ENCODE peak calls at places on chromosomes 4 and X, in eight cellular contexts. One of them, this sample, is unnamed.

GRCh38 chrX:103878466-103879151 is 46.6 kb upstream of the RAB9B start:
- DNase-seq in activated T-cell treated with anti-CD3 and anti-CD28 coated beads for 1 hour: no peak
- DNase-seq in epithelial cell of esophagus: peak; percentile 66
- DNase-seq in RPMI7951: peak; percentile 61
- DNase-seq in smooth muscle cell of the brain vasculature: no peak
- DNase-seq in activated CD4-positive, alpha-beta T cell treated with anti-CD3 and anti-CD28 coated beads, Interleukin-2, amount 10 ng/mL, durations not matched to agents 7 days and 5 days: no peak
- DNase-seq in T-helper 1 cell: no peak
- DNase-seq in head of caudate nucleus: no peak
- DNase-seq in this sample: peak; percentile 62

GRCh38 chr4:44237643-44238042 is 211.0 kb downstream of the KCTD8 start:
- DNase-seq in activated T-cell treated with anti-CD3 and anti-CD28 coated beads for 1 hour: no peak
- DNase-seq in epithelial cell of esophagus: peak; percentile 41
- DNase-seq in RPMI7951: no peak
- DNase-seq in smooth muscle cell of the brain vasculature: no peak
- DNase-seq in activated CD4-positive, alpha-beta T cell treated with anti-CD3 and anti-CD28 coated beads, Interleukin-2, amount 10 ng/mL, durations not matched to agents 7 days and 5 days: no peak
- DNase-seq in T-helper 1 cell: no peak
- DNase-seq in head of caudate nucleus: no peak
- DNase-seq in this sample: no peak

GRCh38 chr4:164807611-164808010 is 53.7 kb downstream of the SMIM31 start:
- DNase-seq in activated T-cell treated with anti-CD3 and anti-CD28 coated beads for 1 hour: no peak
- DNase-seq in epithelial cell of esophagus: peak; percentile 9
- DNase-seq in RPMI7951: peak; percentile 23
- DNase-seq in smooth muscle cell of the brain vasculature: no peak
- DNase-seq in activated CD4-positive, alpha-beta T cell treated with anti-CD3 and anti-CD28 coated beads, Interleukin-2, amount 10 ng/mL, durations not matched to agents 7 days and 5 days: no peak
- DNase-seq in T-helper 1 cell: no peak
- DNase-seq in head of caudate nucleus: no peak
- DNase-seq in this sample: peak; percentile 34

GRCh38 chr4:82401600-82401999 is 27.8 kb upstream of the HNRNPD start:
- DNase-seq in activated T-cell treated with anti-CD3 and anti-CD28 coated beads for 1 hour: no peak
- DNase-seq in epithelial cell of esophagus: peak; percentile 62
- DNase-seq in RPMI7951: no peak
- DNase-seq in smooth muscle cell of the brain vasculature: no peak
- DNase-seq in activated CD4-positive, alpha-beta T cell treated with anti-CD3 and anti-CD28 coated beads, Interleukin-2, amount 10 ng/mL, durations not matched to agents 7 days and 5 days: no peak
- DNase-seq in T-helper 1 cell: no peak
- DNase-seq in head of caudate nucleus: no peak
- DNase-seq in this sample: no peak

GRCh38 chr4:161364681-161365080 is 799.1 kb downstream of the FSTL5 start:
- DNase-seq in activated T-cell treated with anti-CD3 and anti-CD28 coated beads for 1 hour: no peak
- DNase-seq in epithelial cell of esophagus: no peak
- DNase-seq in RPMI7951: no peak
- DNase-seq in smooth muscle cell of the brain vasculature: no peak
- DNase-seq in activated CD4-positive, alpha-beta T cell treated with anti-CD3 and anti-CD28 coated beads, Interleukin-2, amount 10 ng/mL, durations not matched to agents 7 days and 5 days: no peak
- DNase-seq in T-helper 1 cell: no peak
- DNase-seq in head of caudate nucleus: peak; percentile 37
- DNase-seq in this sample: no peak

GRCh38 chrX:111262086-111262485 is 8.2 kb downstream of the CAPN6 start:
- DNase-seq in activated T-cell treated with anti-CD3 and anti-CD28 coated beads for 1 hour: no peak
- DNase-seq in epithelial cell of esophagus: no peak
- DNase-seq in RPMI7951: no peak
- DNase-seq in smooth muscle cell of the brain vasculature: no peak
- DNase-seq in activated CD4-positive, alpha-beta T cell treated with anti-CD3 and anti-CD28 coated beads, Interleukin-2, amount 10 ng/mL, durations not matched to agents 7 days and 5 days: no peak
- DNase-seq in T-helper 1 cell: no peak
- DNase-seq in head of caudate nucleus: no peak
- DNase-seq in this sample: no peak

GRCh38 chr4:37477126-37477525 is 209.1 kb downstream of the RELL1 start:
- DNase-seq in activated T-cell treated with anti-CD3 and anti-CD28 coated beads for 1 hour: no peak
- DNase-seq in epithelial cell of esophagus: peak; percentile 85
- DNase-seq in RPMI7951: no peak
- DNase-seq in smooth muscle cell of the brain vasculature: no peak
- DNase-seq in activated CD4-positive, alpha-beta T cell treated with anti-CD3 and anti-CD28 coated beads, Interleukin-2, amount 10 ng/mL, durations not matched to agents 7 days and 5 days: no peak
- DNase-seq in T-helper 1 cell: no peak
- DNase-seq in head of caudate nucleus: no peak
- DNase-seq in this sample: no peak

GRCh38 chr4:24927039-24927438 is 14.2 kb upstream of the CCDC149 start:
- DNase-seq in activated T-cell treated with anti-CD3 and anti-CD28 coated beads for 1 hour: no peak
- DNase-seq in epithelial cell of esophagus: no peak
- DNase-seq in RPMI7951: no peak
- DNase-seq in smooth muscle cell of the brain vasculature: no peak
- DNase-seq in activated CD4-positive, alpha-beta T cell treated with anti-CD3 and anti-CD28 coated beads, Interleukin-2, amount 10 ng/mL, durations not matched to agents 7 days and 5 days: no peak
- DNase-seq in T-helper 1 cell: no peak
- DNase-seq in head of caudate nucleus: no peak
- DNase-seq in this sample: no peak

GRCh38 chr4:2937146-2937857 is 25.9 kb downstream of the NOP14 start:
- DNase-seq in activated T-cell treated with anti-CD3 and anti-CD28 coated beads for 1 hour: no peak
- DNase-seq in epithelial cell of esophagus: peak; percentile 99
- DNase-seq in RPMI7951: no peak
- DNase-seq in smooth muscle cell of the brain vasculature: no peak
- DNase-seq in activated CD4-positive, alpha-beta T cell treated with anti-CD3 and anti-CD28 coated beads, Interleukin-2, amount 10 ng/mL, durations not matched to agents 7 days and 5 days: no peak
- DNase-seq in T-helper 1 cell: no peak
- DNase-seq in head of caudate nucleus: no peak
- DNase-seq in this sample: peak; percentile 59

GRCh38 chr4:164977243-164978164 is at the start of gene TRIM61:
- DNase-seq in activated T-cell treated with anti-CD3 and anti-CD28 coated beads for 1 hour: peak; percentile 20
- DNase-seq in epithelial cell of esophagus: peak; percentile 32
- DNase-seq in RPMI7951: no peak
- DNase-seq in smooth muscle cell of the brain vasculature: no peak
- DNase-seq in activated CD4-positive, alpha-beta T cell treated with anti-CD3 and anti-CD28 coated beads, Interleukin-2, amount 10 ng/mL, durations not matched to agents 7 days and 5 days: peak; percentile 55
- DNase-seq in T-helper 1 cell: no peak
- DNase-seq in head of caudate nucleus: peak; percentile 86
- DNase-seq in this sample: no peak

GRCh38 chr4:174828845-174829701 is at the start of gene GLRA3:
- DNase-seq in activated T-cell treated with anti-CD3 and anti-CD28 coated beads for 1 hour: no peak
- DNase-seq in epithelial cell of esophagus: peak; percentile 63
- DNase-seq in RPMI7951: peak; percentile 1
- DNase-seq in smooth muscle cell of the brain vasculature: peak; percentile 41
- DNase-seq in activated CD4-positive, alpha-beta T cell treated with anti-CD3 and anti-CD28 coated beads, Interleukin-2, amount 10 ng/mL, durations not matched to agents 7 days and 5 days: peak; percentile 13
- DNase-seq in T-helper 1 cell: no peak
- DNase-seq in head of caudate nucleus: peak; percentile 83
- DNase-seq in this sample: peak; percentile 67

GRCh38 chr4:88674565-88674964 is 23.1 kb downstream of the NAP1L5 start:
- DNase-seq in activated T-cell treated with anti-CD3 and anti-CD28 coated beads for 1 hour: no peak
- DNase-seq in epithelial cell of esophagus: peak; percentile 31
- DNase-seq in RPMI7951: no peak
- DNase-seq in smooth muscle cell of the brain vasculature: no peak
- DNase-seq in activated CD4-positive, alpha-beta T cell treated with anti-CD3 and anti-CD28 coated beads, Interleukin-2, amount 10 ng/mL, durations not matched to agents 7 days and 5 days: no peak
- DNase-seq in T-helper 1 cell: no peak
- DNase-seq in head of caudate nucleus: no peak
- DNase-seq in this sample: no peak

GRCh38 chr4:184826315-184827266 is 823 bp upstream of the ACSL1 start:
- DNase-seq in activated T-cell treated with anti-CD3 and anti-CD28 coated beads for 1 hour: peak; percentile 33
- DNase-seq in epithelial cell of esophagus: no peak
- DNase-seq in RPMI7951: peak; percentile 35
- DNase-seq in smooth muscle cell of the brain vasculature: no peak
- DNase-seq in activated CD4-positive, alpha-beta T cell treated with anti-CD3 and anti-CD28 coated beads, Interleukin-2, amount 10 ng/mL, durations not matched to agents 7 days and 5 days: peak; percentile 51
- DNase-seq in T-helper 1 cell: peak; percentile 42
- DNase-seq in head of caudate nucleus: no peak
- DNase-seq in this sample: no peak

GRCh38 chr4:107131295-107131694 is 95.2 kb upstream of the DKK2 start:
- DNase-seq in activated T-cell treated with anti-CD3 and anti-CD28 coated beads for 1 hour: no peak
- DNase-seq in epithelial cell of esophagus: peak; percentile 49
- DNase-seq in RPMI7951: no peak
- DNase-seq in smooth muscle cell of the brain vasculature: no peak
- DNase-seq in activated CD4-positive, alpha-beta T cell treated with anti-CD3 and anti-CD28 coated beads, Interleukin-2, amount 10 ng/mL, durations not matched to agents 7 days and 5 days: no peak
- DNase-seq in T-helper 1 cell: no peak
- DNase-seq in head of caudate nucleus: no peak
- DNase-seq in this sample: no peak

GRCh38 chrX:41301438-41301824 is 32.5 kb upstream of the DDX3X start:
- DNase-seq in activated T-cell treated with anti-CD3 and anti-CD28 coated beads for 1 hour: no peak
- DNase-seq in epithelial cell of esophagus: no peak
- DNase-seq in RPMI7951: no peak
- DNase-seq in smooth muscle cell of the brain vasculature: no peak
- DNase-seq in activated CD4-positive, alpha-beta T cell treated with anti-CD3 and anti-CD28 coated beads, Interleukin-2, amount 10 ng/mL, durations not matched to agents 7 days and 5 days: no peak
- DNase-seq in T-helper 1 cell: no peak
- DNase-seq in head of caudate nucleus: no peak
- DNase-seq in this sample: no peak

GRCh38 chrX:51404445-51404844 is 71.8 kb downstream of the NUDT10 start:
- DNase-seq in activated T-cell treated with anti-CD3 and anti-CD28 coated beads for 1 hour: no peak
- DNase-seq in epithelial cell of esophagus: no peak
- DNase-seq in RPMI7951: no peak
- DNase-seq in smooth muscle cell of the brain vasculature: no peak
- DNase-seq in activated CD4-positive, alpha-beta T cell treated with anti-CD3 and anti-CD28 coated beads, Interleukin-2, amount 10 ng/mL, durations not matched to agents 7 days and 5 days: no peak
- DNase-seq in T-helper 1 cell: no peak
- DNase-seq in head of caudate nucleus: no peak
- DNase-seq in this sample: no peak

GRCh38 chrX:152941328-152942111 is 43.7 kb downstream of the ZNF185 start:
- DNase-seq in activated T-cell treated with anti-CD3 and anti-CD28 coated beads for 1 hour: peak; percentile 79
- DNase-seq in epithelial cell of esophagus: peak; percentile 84
- DNase-seq in RPMI7951: peak; percentile 86
- DNase-seq in smooth muscle cell of the brain vasculature: peak; percentile 76
- DNase-seq in activated CD4-positive, alpha-beta T cell treated with anti-CD3 and anti-CD28 coated beads, Interleukin-2, amount 10 ng/mL, durations not matched to agents 7 days and 5 days: peak; percentile 89
- DNase-seq in T-helper 1 cell: peak; percentile 76
- DNase-seq in head of caudate nucleus: peak; percentile 93
- DNase-seq in this sample: peak; percentile 92

GRCh38 chrX:19625612-19626011 is 110.3 kb upstream of the MAP3K15 start:
- DNase-seq in activated T-cell treated with anti-CD3 and anti-CD28 coated beads for 1 hour: no peak
- DNase-seq in epithelial cell of esophagus: peak; percentile 30
- DNase-seq in RPMI7951: peak; percentile 71
- DNase-seq in smooth muscle cell of the brain vasculature: no peak
- DNase-seq in activated CD4-positive, alpha-beta T cell treated with anti-CD3 and anti-CD28 coated beads, Interleukin-2, amount 10 ng/mL, durations not matched to agents 7 days and 5 days: no peak
- DNase-seq in T-helper 1 cell: no peak
- DNase-seq in head of caudate nucleus: no peak
- DNase-seq in this sample: peak; percentile 61

GRCh38 chrX:153794018-153794896 is at the start of the genes IDH3G and SSR4:
- DNase-seq in activated T-cell treated with anti-CD3 and anti-CD28 coated beads for 1 hour: peak; percentile 87
- DNase-seq in epithelial cell of esophagus: peak; percentile 93
- DNase-seq in RPMI7951: peak; percentile 89
- DNase-seq in smooth muscle cell of the brain vasculature: peak; percentile 81
- DNase-seq in activated CD4-positive, alpha-beta T cell treated with anti-CD3 and anti-CD28 coated beads, Interleukin-2, amount 10 ng/mL, durations not matched to agents 7 days and 5 days: peak; percentile 93
- DNase-seq in T-helper 1 cell: peak; percentile 84
- DNase-seq in head of caudate nucleus: peak; percentile 92
- DNase-seq in this sample: peak; percentile 96

GRCh38 chrX:118219866-118220265 is 103.3 kb upstream of the KLHL13 start:
- DNase-seq in activated T-cell treated with anti-CD3 and anti-CD28 coated beads for 1 hour: no peak
- DNase-seq in epithelial cell of esophagus: no peak
- DNase-seq in RPMI7951: no peak
- DNase-seq in smooth muscle cell of the brain vasculature: no peak
- DNase-seq in activated CD4-positive, alpha-beta T cell treated with anti-CD3 and anti-CD28 coated beads, Interleukin-2, amount 10 ng/mL, durations not matched to agents 7 days and 5 days: no peak
- DNase-seq in T-helper 1 cell: no peak
- DNase-seq in head of caudate nucleus: no peak
- DNase-seq in this sample: no peak

GRCh38 chrX:107935200-107935599 is 47.0 kb downstream of the TEX13B start:
- DNase-seq in activated T-cell treated with anti-CD3 and anti-CD28 coated beads for 1 hour: no peak
- DNase-seq in epithelial cell of esophagus: peak; percentile 92
- DNase-seq in RPMI7951: peak; percentile 15
- DNase-seq in smooth muscle cell of the brain vasculature: no peak
- DNase-seq in activated CD4-positive, alpha-beta T cell treated with anti-CD3 and anti-CD28 coated beads, Interleukin-2, amount 10 ng/mL, durations not matched to agents 7 days and 5 days: no peak
- DNase-seq in T-helper 1 cell: no peak
- DNase-seq in head of caudate nucleus: peak; percentile 46
- DNase-seq in this sample: peak; percentile 66

GRCh38 chrX:100995469-100995868 is 26.0 kb downstream of the ARL13A start:
- DNase-seq in activated T-cell treated with anti-CD3 and anti-CD28 coated beads for 1 hour: no peak
- DNase-seq in epithelial cell of esophagus: peak; percentile 78
- DNase-seq in RPMI7951: peak; percentile 89
- DNase-seq in smooth muscle cell of the brain vasculature: no peak
- DNase-seq in activated CD4-positive, alpha-beta T cell treated with anti-CD3 and anti-CD28 coated beads, Interleukin-2, amount 10 ng/mL, durations not matched to agents 7 days and 5 days: no peak
- DNase-seq in T-helper 1 cell: no peak
- DNase-seq in head of caudate nucleus: peak; percentile 56
- DNase-seq in this sample: peak; percentile 66

GRCh38 chr4:146507607-146508006 is 14.1 kb downstream of the SLC10A7 start:
- DNase-seq in activated T-cell treated with anti-CD3 and anti-CD28 coated beads for 1 hour: no peak
- DNase-seq in epithelial cell of esophagus: peak; percentile 22
- DNase-seq in RPMI7951: no peak
- DNase-seq in smooth muscle cell of the brain vasculature: no peak
- DNase-seq in activated CD4-positive, alpha-beta T cell treated with anti-CD3 and anti-CD28 coated beads, Interleukin-2, amount 10 ng/mL, durations not matched to agents 7 days and 5 days: no peak
- DNase-seq in T-helper 1 cell: no peak
- DNase-seq in head of caudate nucleus: no peak
- DNase-seq in this sample: no peak

GRCh38 chrX:154327026-154327820 is 31.6 kb downstream of the TKTL1 start:
- DNase-seq in activated T-cell treated with anti-CD3 and anti-CD28 coated beads for 1 hour: peak; percentile 28
- DNase-seq in epithelial cell of esophagus: no peak
- DNase-seq in RPMI7951: no peak
- DNase-seq in smooth muscle cell of the brain vasculature: no peak
- DNase-seq in activated CD4-positive, alpha-beta T cell treated with anti-CD3 and anti-CD28 coated beads, Interleukin-2, amount 10 ng/mL, durations not matched to agents 7 days and 5 days: peak; percentile 71
- DNase-seq in T-helper 1 cell: no peak
- DNase-seq in head of caudate nucleus: no peak
- DNase-seq in this sample: peak; percentile 7

This sample was measured in Daoy.